ENCODE peak calls at places on chromosome 3, in four cellular contexts. I, V, K and J are unnamed samples.

GRCh38 chr3:126498936-126499335 is 18.6 kb downstream of the UROC1 start:
- DNase-seq in I (no peak), V (no peak), K (no peak), J (no peak)

GRCh38 chr3:191263850-191264249 is 64.8 kb downstream of the OSTN start:
- DNase-seq in I (no peak), V (no peak), K (no peak), J (no peak)

GRCh38 chr3:73229036-73229435 is 167.6 kb downstream of the EBLN2 start:
- DNase-seq in I (no peak), V (no peak), K (peak), J (no peak)

GRCh38 chr3:42667096-42667522 is 13.6 kb downstream of the ZBTB47 start:
- DNase-seq in I (no peak), V (no peak), K (no peak), J (no peak)

GRCh38 chr3:23601020-23601822 is 204.5 kb upstream of the UBE2E1 start:
- DNase-seq in I (no peak), V (peak), K (peak), J (no peak)

GRCh38 chr3:56681963-56682457 is 1.1 kb downstream of the TASOR start:
- DNase-seq in I (no peak), V (no peak), K (no peak), J (no peak)

GRCh38 chr3:152403632-152404066 is 134.9 kb downstream of the MBNL1 start:
- DNase-seq in I (no peak), V (peak), K (no peak), J (no peak)

GRCh38 chr3:108669211-108669610 is 79.7 kb downstream of the DZIP3 start:
- DNase-seq in I (no peak), V (no peak), K (no peak), J (peak)

GRCh38 chr3:194867270-194867983 is 181.7 kb downstream of the FAM43A start:
- DNase-seq in I (no peak), V (peak), K (peak), J (no peak)

GRCh38 chr3:53822331-53822741 is 23.9 kb downstream of the CHDH start:
- DNase-seq in I (no peak), V (no peak), K (no peak), J (no peak)

GRCh38 chr3:58164199-58164879 is 46.4 kb downstream of the DNASE1L3 start:
- DNase-seq in I (no peak), V (no peak), K (peak), J (no peak)

GRCh38 chr3:136237961-136238649 is 12.0 kb upstream of the PCCB start:
- DNase-seq in I (no peak), V (no peak), K (no peak), J (peak)

GRCh38 chr3:53255360-53255774 is 455 bp downstream of the TKT start:
- DNase-seq in I (no peak), V (peak), K (peak), J (peak)

DNA sequence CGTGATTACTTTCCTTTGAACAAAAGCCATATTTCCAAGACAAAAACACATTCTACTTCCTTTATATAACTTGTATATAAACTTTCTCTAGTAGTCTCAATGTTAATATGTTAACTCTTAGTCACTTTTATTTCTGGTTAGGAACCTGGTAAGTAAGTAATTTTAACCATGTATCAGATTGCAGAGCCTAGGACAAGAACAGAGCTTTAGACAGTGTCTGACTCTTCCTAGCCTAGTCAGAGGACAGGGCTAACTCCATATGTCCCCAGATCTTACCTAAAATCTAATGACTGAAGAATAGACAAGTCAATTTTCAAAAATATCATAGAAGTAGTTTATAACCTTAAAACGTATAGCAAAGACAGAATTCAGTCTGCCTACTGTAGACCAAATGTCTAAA is 8.3 kb downstream of the LEKR1 start:
- DNase-seq in I (no peak), V (no peak), K (no peak), J (no peak)
- H2AFZ ChIP-seq in I (no peak), V (no peak), K (no peak), J (no peak)

DNA sequence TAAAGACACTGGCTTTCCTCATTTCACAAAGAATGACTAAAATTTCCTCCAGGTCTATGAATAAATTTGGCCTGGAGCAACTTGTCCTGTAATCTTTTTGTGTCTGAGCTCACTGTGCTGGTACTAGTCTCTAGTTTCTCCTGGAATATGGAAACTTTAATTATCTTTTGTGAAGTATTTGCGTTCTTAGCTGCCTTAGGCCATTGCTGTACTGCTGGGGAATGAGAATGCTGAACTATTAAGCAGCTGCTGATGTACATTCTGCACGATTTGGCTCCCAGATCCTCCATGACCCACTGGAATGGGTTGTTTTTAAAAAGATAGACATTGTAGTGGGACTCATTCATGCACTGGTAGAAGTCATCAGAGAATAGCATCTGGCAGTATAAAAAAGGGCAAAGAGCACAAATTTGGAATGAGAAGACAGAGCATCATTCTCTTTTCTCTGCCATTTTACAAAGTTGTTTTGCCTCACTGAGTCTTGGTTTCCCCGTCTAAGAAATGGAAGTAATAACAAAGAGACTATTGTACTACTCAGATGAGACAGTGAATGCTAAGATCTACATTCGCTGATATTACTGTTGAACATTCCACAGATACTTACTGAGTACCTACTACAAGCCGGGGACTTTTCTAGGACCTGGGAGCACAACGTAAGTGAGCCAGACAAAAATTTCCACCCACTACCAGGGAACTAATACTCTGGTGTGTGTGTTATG is 458.0 kb downstream of the EDEM1 start:
- DNase-seq in I (no peak), V (no peak), K (no peak), J (no peak)
- H2AFZ ChIP-seq in I (no peak), V (no peak), K (no peak), J (no peak)

GRCh38 chr3:196976891-196977420 is 8.3 kb upstream of the PIGZ start:
- DNase-seq in I (no peak), V (no peak), K (no peak), J (no peak)
- H2AFZ ChIP-seq in I (no peak), V (no peak), K (no peak), J (no peak)

GRCh38 chr3:32200490-32200889 is 38.0 kb upstream of the CMTM8 start:
- DNase-seq in I (no peak), V (no peak), K (no peak), J (no peak)

GRCh38 chr3:32203854-32204253 is 34.6 kb upstream of the CMTM8 start:
- DNase-seq in I (no peak), V (no peak), K (peak), J (no peak)

GRCh38 chr3:32200991-32201758 is 37.3 kb upstream of the CMTM8 start:
- DNase-seq in I (no peak), V (no peak), K (no peak), J (no peak)

GRCh38 chr3:32198714-32199113 is 39.8 kb upstream of the CMTM8 start:
- DNase-seq in I (no peak), V (no peak), K (no peak), J (no peak)

GRCh38 chr3:32202496-32202895 is 36.0 kb upstream of the CMTM8 start:
- DNase-seq in I (no peak), V (no peak), K (no peak), J (no peak)
- H2AFZ ChIP-seq in I (no peak), V (no peak), K (no peak), J (no peak)

GRCh38 chr3:148717918-148718317 is 20.2 kb downstream of the AGTR1 start:
- DNase-seq in I (no peak), V (no peak), K (no peak), J (no peak)
- H2AFZ ChIP-seq in I (peak), V (no peak), K (peak), J (no peak)

DNA sequence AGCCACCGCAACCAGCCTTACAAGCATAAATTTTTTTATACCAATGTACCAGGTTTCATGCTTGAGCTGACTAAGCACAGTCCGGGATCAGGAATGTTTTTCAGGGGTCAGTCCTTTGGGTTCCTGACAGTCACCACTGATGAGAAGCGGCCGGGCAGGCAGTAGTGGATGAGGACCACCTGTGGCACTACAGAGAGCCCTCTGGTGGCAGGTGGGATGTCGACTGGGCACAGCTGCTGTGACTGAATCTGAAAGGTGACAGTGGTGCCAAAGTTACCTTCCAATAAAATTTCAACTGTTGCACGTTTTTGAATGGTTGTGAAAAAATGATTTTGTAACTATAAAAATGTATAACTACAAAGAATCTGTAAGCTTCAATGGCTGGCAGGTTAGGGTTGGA is 34.0 kb downstream of the TPRA1 start:
- DNase-seq in I (no peak), V (no peak), K (no peak), J (peak)
- H2AFZ ChIP-seq in I (no peak), V (no peak), K (no peak), J (no peak)

GRCh38 chr3:9170851-9171160 is 78.6 kb downstream of the SRGAP3 start:
- DNase-seq in I (no peak), V (no peak), K (no peak), J (no peak)

GRCh38 chr3:9168230-9168629 is 81.2 kb downstream of the SRGAP3 start:
- DNase-seq in I (no peak), V (no peak), K (no peak), J (peak)

GRCh38 chr3:9172851-9173320 is 76.6 kb downstream of the SRGAP3 start:
- DNase-seq in I (no peak), V (no peak), K (peak), J (no peak)

GRCh38 chr3:9169951-9170850 is 79.2 kb downstream of the SRGAP3 start:
- DNase-seq in I (no peak), V (no peak), K (no peak), J (no peak)

DNA sequence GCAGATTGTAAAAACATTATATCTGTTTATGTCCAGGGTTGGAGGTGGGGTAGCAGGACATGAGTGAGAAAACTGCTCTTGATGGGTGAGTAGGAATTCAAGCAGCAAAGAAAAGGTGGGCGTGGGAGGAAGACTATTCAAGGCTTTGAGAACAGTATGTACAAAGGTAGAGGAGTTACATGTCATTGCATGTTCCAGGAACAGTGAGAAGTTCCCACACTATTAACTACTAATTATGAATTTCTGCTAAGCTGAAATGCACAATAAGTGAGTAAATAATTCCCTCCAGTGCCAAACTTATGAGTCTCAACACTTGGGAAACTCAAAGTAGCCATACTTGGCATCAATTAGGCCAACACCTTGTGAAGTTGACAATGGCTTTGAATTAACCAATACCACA is 80.1 kb downstream of the SRGAP3 start:
- DNase-seq in I (no peak), V (no peak), K (no peak), J (no peak)
- H2AFZ ChIP-seq in I (no peak), V (no peak), K (no peak), J (no peak)

GRCh38 chr3:18510947-18511346 is 85.8 kb upstream of the SATB1 start:
- DNase-seq in I (no peak), V (no peak), K (no peak), J (no peak)
- H2AFZ ChIP-seq in I (no peak), V (no peak), K (no peak), J (no peak)

DNA sequence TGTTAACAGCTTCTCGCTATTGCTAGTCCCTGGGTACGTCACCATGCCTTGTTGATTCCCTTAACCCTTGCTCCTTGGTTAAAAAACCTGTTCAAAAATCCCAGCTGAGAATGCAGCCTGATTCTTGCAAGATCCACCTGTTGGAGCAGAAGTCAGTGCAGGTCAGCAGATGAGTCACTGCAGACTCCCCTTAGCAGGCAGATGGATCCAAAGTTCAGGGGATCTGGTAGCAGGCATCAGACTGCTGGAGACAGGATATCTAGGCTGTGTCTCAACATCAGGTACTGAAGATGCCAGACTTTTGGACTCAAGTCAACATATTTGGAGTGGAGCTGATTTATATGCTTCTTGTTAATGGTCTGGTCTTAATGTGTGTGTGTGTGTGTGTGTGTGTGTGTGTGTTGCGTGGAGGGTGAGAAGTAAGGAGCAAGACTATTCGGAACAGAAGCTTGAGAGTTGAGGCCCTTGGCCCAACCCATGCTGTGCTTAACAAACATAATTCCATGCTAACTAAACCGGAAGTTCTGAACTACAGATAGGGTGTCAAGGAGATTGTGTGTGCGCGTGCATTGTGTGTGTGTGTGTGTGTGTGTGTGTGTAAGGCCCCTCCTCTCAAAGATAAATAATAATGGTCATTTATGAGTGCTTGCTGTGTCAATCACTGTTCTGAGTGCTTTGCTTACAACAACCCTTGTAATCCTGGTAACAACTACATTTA is 1.1 kb upstream of the C3orf52 start:
- DNase-seq in I (no peak), V (no peak), K (no peak), J (no peak)
- H2AFZ ChIP-seq in I (no peak), V (no peak), K (no peak), J (no peak)

GRCh38 chr3:15983693-15984092 is 185.9 kb upstream of the ANKRD28 start:
- DNase-seq in I (no peak), V (no peak), K (no peak), J (no peak)

GRCh38 chr3:15982667-15983145 is 184.9 kb upstream of the ANKRD28 start:
- DNase-seq in I (peak), V (peak), K (peak), J (no peak)

GRCh38 chr3:15982243-15982642 is 184.5 kb upstream of the ANKRD28 start:
- DNase-seq in I (no peak), V (no peak), K (no peak), J (no peak)

GRCh38 chr3:15979900-15980299 is 182.1 kb upstream of the ANKRD28 start:
- DNase-seq in I (no peak), V (no peak), K (no peak), J (no peak)

GRCh38 chr3:15983232-15983631 is 185.5 kb upstream of the ANKRD28 start:
- DNase-seq in I (no peak), V (peak), K (peak), J (no peak)
- H2AFZ ChIP-seq in I (peak), V (no peak), K (peak), J (no peak)